ENCODE peak calls at places on chromosomes 7 and 10, in four cellular contexts. M, C, P and X are unnamed samples.
A peak's percentile ranks its signal among the peaks of the same experiment; 100 is the strongest.

GRCh38 chr10:13276749-13277394 is 23.0 kb downstream of the PHYH start:
- DNase-seq in C (no peak), P (peak; percentile 65), M (peak; percentile 59), X (no peak)

GRCh38 chr7:30157217-30157616 is 22.4 kb downstream of the MTURN start:
- DNase-seq in P (no peak), M (no peak), C (no peak), X (no peak)

GRCh38 chr7:31121641-31122040 is 69.5 kb downstream of the ADCYAP1R1 start:
- DNase-seq in C (no peak), M (no peak), P (no peak), X (no peak)

GRCh38 chr7:42689626-42690025 is 222.2 kb downstream of the C7orf25 start:
- DNase-seq in M (no peak), P (no peak), C (no peak), X (no peak)

GRCh38 chr7:12951397-12951801 is 264.0 kb downstream of the ARL4A start:
- DNase-seq in M (peak; percentile 79), C (no peak), P (peak; percentile 66), X (no peak)

GRCh38 chr7:27560706-27561235 is 101.9 kb downstream of the HIBADH start:
- DNase-seq in P (peak; percentile 67), M (peak; percentile 66), C (no peak), X (no peak)

GRCh38 chr10:14578060-14578952 is 196.4 kb downstream of the FAM107B start:
- DNase-seq in C (no peak), P (peak; percentile 45), M (peak; percentile 37), X (no peak)

GRCh38 chr10:98154076-98154475 is 19.6 kb downstream of the R3HCC1L start:
- DNase-seq in P (no peak), C (no peak), M (no peak), X (no peak)

GRCh38 chr10:56481521-56482091 is 120.5 kb upstream of the ZWINT start:
- DNase-seq in P (no peak), C (no peak), M (no peak), X (no peak)

GRCh38 chr7:78435355-78435754 is 636.8 kb downstream of the PHTF2 start:
- DNase-seq in C (no peak), M (peak; percentile 70), P (no peak), X (no peak)

GRCh38 chr10:47438857-47439474 is 44.9 kb downstream of the ANXA8 start:
- DNase-seq in P (peak; percentile 82), C (peak; percentile 57), M (peak; percentile 83), X (no peak)

GRCh38 chr7:141154131-141154732 is 80.4 kb downstream of the TMEM178B start:
- DNase-seq in P (no peak), C (no peak), M (no peak), X (no peak)

GRCh38 chr10:89262331-89263020 is 10.9 kb upstream of the LIPA start:
- DNase-seq in C (no peak), P (peak; percentile 93), M (no peak), X (no peak)

GRCh38 chr10:113958631-113959382 is 84.9 kb upstream of the ADRB1 start:
- DNase-seq in P (peak; percentile 81), M (peak; percentile 93), C (no peak), X (no peak)

GRCh38 chr10:14782691-14783363 is 8.1 kb upstream of the FAM107B start:
- DNase-seq in C (no peak), P (no peak), M (no peak), X (no peak)

GRCh38 chr7:26508481-26508880 is 216.8 kb downstream of the SNX10 start:
- DNase-seq in M (no peak), C (peak; percentile 37), P (no peak), X (no peak)

GRCh38 chr10:123445336-123445735 is 220.8 kb upstream of the GPR26 start:
- DNase-seq in C (no peak), P (no peak), M (no peak), X (no peak)

GRCh38 chr10:4303045-4303444 is 518.0 kb upstream of the KLF6 start:
- DNase-seq in M (peak; percentile 43), P (peak; percentile 46), C (no peak), X (no peak)

GRCh38 chr10:126568809-126569208 is 101.7 kb downstream of the C10orf90 start:
- DNase-seq in M (no peak), C (no peak), P (no peak), X (no peak)

GRCh38 chr7:123125231-123125630 is 74.5 kb downstream of the SLC13A1 start:
- DNase-seq in C (no peak), P (no peak), M (no peak), X (no peak)

GRCh38 chr7:151796091-151796870 is 80.6 kb downstream of the PRKAG2 start:
- DNase-seq in P (peak; percentile 25), C (no peak), M (peak; percentile 46), X (no peak)

GRCh38 chr10:30737931-30738391 is 108.4 kb upstream of the LYZL2 start:
- DNase-seq in M (no peak), C (no peak), P (no peak), X (no peak)

GRCh38 chr10:93745411-93746065 is 12.2 kb upstream of the LGI1 start:
- DNase-seq in P (peak; percentile 41), M (peak; percentile 56), C (peak; percentile 68), X (no peak)

GRCh38 chr10:122198631-122199030 is 72.5 kb upstream of the BTBD16 start:
- DNase-seq in M (no peak), C (no peak), P (no peak), X (no peak)

GRCh38 chr10:20466731-20467130 is 430.4 kb downstream of the NEBL start:
- DNase-seq in C (no peak), M (peak; percentile 54), P (no peak), X (no peak)

GRCh38 chr7:137462074-137462715 is 118.7 kb upstream of the PTN start:
- DNase-seq in C (no peak), M (peak; percentile 77), P (peak; percentile 35), X (no peak)

GRCh38 chr7:105698531-105698930 is 117.2 kb upstream of the EFCAB10 start:
- DNase-seq in M (no peak), P (no peak), C (no peak), X (no peak)

GRCh38 chr7:33250421-33250827 is 121.1 kb downstream of the BBS9 start:
- DNase-seq in C (no peak), M (peak; percentile 62), P (peak; percentile 96), X (no peak)

GRCh38 chr7:102320601-102321350 is 34.1 kb downstream of the SH2B2 start:
- DNase-seq in C (no peak), P (no peak), M (no peak), X (no peak)

GRCh38 chr7:85908051-85908450 is 721.2 kb upstream of the SEMA3D start:
- DNase-seq in C (no peak), P (no peak), M (no peak), X (no peak)

GRCh38 chr7:106243893-106244292 is 40.9 kb downstream of the NAMPT start:
- DNase-seq in C (no peak), P (no peak), M (peak; percentile 26), X (no peak)

GRCh38 chr7:32957326-32958045 is at the start of gene FKBP9:
- DNase-seq in M (peak; percentile 96), P (peak; percentile 85), C (peak; percentile 84), X (peak; percentile 30)

GRCh38 chr7:17369686-17370426 is 71.4 kb downstream of the AHR start:
- DNase-seq in P (peak; percentile 93), M (peak; percentile 92), C (no peak), X (no peak)

GRCh38 chr7:2879354-2879753 is 35.2 kb upstream of the GNA12 start:
- DNase-seq in M (no peak), P (no peak), C (no peak), X (no peak)

GRCh38 chr10:82934429-82934828 is 1059.4 kb downstream of the NRG3 start:
- DNase-seq in M (no peak), C (no peak), P (no peak), X (no peak)

GRCh38 chr10:68202965-68203358 is 29.0 kb downstream of the ATOH7 start:
- DNase-seq in M (peak; percentile 63), P (peak; percentile 28), C (no peak), X (no peak)

GRCh38 chr10:101597036-101597435 is 8.9 kb downstream of the DPCD start:
- DNase-seq in P (no peak), C (no peak), M (no peak), X (no peak)

GRCh38 chr7:38368191-38368605 is 94.8 kb upstream of the TARP start:
- DNase-seq in M (peak; percentile 65), C (peak; percentile 91), P (peak; percentile 50), X (peak; percentile 46)
- TF ChIP-seq CTCF in M (peak; percentile 92), C (peak; percentile 68), P (peak; percentile 78), X (no peak)

GRCh38 chr10:71647526-71648354 is 71.8 kb downstream of the C10orf105 start:
- DNase-seq in M (peak; percentile 19), P (peak; percentile 7), C (peak; percentile 69), X (no peak)
- TF ChIP-seq CTCF in M (peak; percentile 44), P (peak; percentile 42), C (peak; percentile 48), X (no peak)

DNA sequence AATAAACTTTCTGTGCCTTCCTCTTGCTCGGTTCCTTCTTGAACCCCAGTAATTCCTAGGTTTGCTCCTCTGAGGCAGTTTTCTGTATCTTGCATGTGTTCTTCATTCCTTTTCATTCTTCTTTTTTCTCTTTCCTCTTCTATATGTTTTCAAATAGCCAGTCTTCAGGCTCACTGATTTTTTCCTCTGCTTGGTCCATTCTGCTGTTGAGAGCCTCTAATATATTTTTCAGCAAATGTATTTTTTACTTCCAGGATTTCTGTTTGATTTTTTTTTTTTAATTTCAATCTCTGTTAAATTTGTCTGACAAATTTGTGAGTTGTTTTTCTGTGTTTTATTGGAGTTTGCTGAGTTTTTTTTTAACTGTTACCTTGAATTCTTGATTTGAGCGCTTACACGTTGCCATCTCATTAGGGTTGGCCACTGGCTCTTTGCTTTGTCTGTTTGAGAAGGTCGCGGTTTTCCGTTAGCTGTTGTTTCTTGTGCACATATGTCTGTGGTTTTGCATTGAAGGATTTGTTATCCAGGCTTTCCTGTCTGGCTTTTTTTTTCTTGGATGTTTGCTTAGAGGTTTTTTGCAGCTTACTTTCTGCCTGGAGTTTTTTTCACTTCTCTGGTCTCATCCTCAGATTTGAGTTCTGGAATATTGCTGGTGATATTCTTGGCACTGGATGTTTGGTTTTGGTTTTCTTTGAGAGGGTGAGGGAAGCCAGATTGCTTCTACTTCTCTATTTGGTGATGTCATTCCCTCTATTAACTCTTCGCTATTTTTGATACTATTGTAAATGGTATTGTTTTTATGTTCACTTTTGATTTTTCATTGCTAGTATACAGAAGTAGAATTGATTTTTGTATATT is 12.7 kb downstream of the SPRN start:
- DNase-seq in C (no peak), P (no peak), M (no peak), X (no peak)
- TF ChIP-seq CTCF in C (no peak), P (no peak), M (no peak), X (no peak)

GRCh38 chr10:91603173-91603572 is 29.7 kb downstream of the PPP1R3C start:
- DNase-seq in C (no peak), M (no peak), P (no peak), X (no peak)

GRCh38 chr10:91603931-91604331 is 28.9 kb downstream of the PPP1R3C start:
- DNase-seq in P (peak; percentile 51), C (no peak), M (no peak), X (no peak)

GRCh38 chr10:91605968-91606367 is 26.9 kb downstream of the PPP1R3C start:
- DNase-seq in P (no peak), C (no peak), M (no peak), X (no peak)

GRCh38 chr10:91604936-91605534 is 27.8 kb downstream of the PPP1R3C start:
- DNase-seq in C (no peak), M (peak; percentile 75), P (peak; percentile 84), X (no peak)

GRCh38 chr10:91604462-91604935 is 28.4 kb downstream of the PPP1R3C start:
- DNase-seq in C (no peak), P (no peak), M (peak; percentile 43), X (no peak)
- TF ChIP-seq CTCF in C (no peak), P (peak; percentile 37), M (peak; percentile 24), X (no peak)

GRCh38 chr10:64313967-64314366 is 792.8 kb downstream of the REEP3 start:
- DNase-seq in C (no peak), P (no peak), M (no peak), X (no peak)
- TF ChIP-seq CTCF in C (no peak), P (no peak), M (no peak), X (no peak)

GRCh38 chr7:130695840-130696239 is 9.5 kb upstream of the TSGA13 start:
- DNase-seq in P (peak; percentile 56), C (no peak), M (peak; percentile 65), X (no peak)
- TF ChIP-seq CTCF in P (peak; percentile 61), C (no peak), M (peak; percentile 65), X (no peak)